ENCODE peak calls at places on chromosomes 1 and 21, in five cellular contexts. L, Q, C, H and E are unnamed samples.

GRCh38 chr1:220803401-220804201 is 16.9 kb downstream of the MTARC1 start:
- DNase-seq in Q (peak; percentile 61), L (peak; percentile 36), H (no peak), C (peak; percentile 33), E (peak; percentile 25)

GRCh38 chr1:67060811-67061218 is 6.9 kb upstream of the SLC35D1 start:
- DNase-seq in C (peak; percentile 60), Q (peak; percentile 44), H (no peak), L (peak; percentile 99), E (peak; percentile 54)

GRCh38 chr1:31751822-31752241 is 12.3 kb downstream of the ADGRB2 start:
- DNase-seq in Q (no peak), H (no peak), L (no peak), C (no peak), E (no peak)

GRCh38 chr1:29984544-29985375 is 738.6 kb downstream of the MATN1 start:
- DNase-seq in Q (no peak), H (peak; percentile 39), C (no peak), L (no peak), E (no peak)

GRCh38 chr1:237287876-237288517 is 246.0 kb downstream of the RYR2 start:
- DNase-seq in H (no peak), L (no peak), C (no peak), Q (no peak), E (no peak)

GRCh38 chr1:185917646-185918045 is 183.5 kb downstream of the HMCN1 start:
- DNase-seq in Q (peak; percentile 37), H (no peak), C (peak; percentile 14), L (peak; percentile 66), E (no peak)

GRCh38 chr1:89581859-89582258 is 51.1 kb upstream of the LRRC8C start:
- DNase-seq in H (no peak), C (no peak), Q (no peak), L (no peak), E (no peak)

GRCh38 chr1:183363967-183364366 is 54.2 kb downstream of the NMNAT2 start:
- DNase-seq in H (no peak), L (no peak), C (no peak), Q (no peak), E (no peak)

GRCh38 chr1:2115008-2115921 is 65.1 kb downstream of the PRKCZ start:
- DNase-seq in Q (no peak), C (no peak), H (no peak), L (no peak), E (no peak)
- TF ChIP-seq MAFK in Q (no peak), C (no peak), H (no peak), L (no peak), E (no peak)

GRCh38 chr1:13807213-13807612 is 107.2 kb downstream of the PRDM2 start:
- DNase-seq in L (no peak), Q (peak; percentile 70), H (peak; percentile 79), C (peak; percentile 22), E (peak; percentile 27)
- TF ChIP-seq MAFK in L (no peak), Q (no peak), H (no peak), C (no peak), E (no peak)

GRCh38 chr21:45959182-45959581 is 22.4 kb upstream of the COL6A1 start:
- DNase-seq in L (no peak), C (no peak), H (no peak), Q (no peak), E (no peak)
- TF ChIP-seq MAFK in L (no peak), C (no peak), H (no peak), Q (no peak), E (no peak)

GRCh38 chr1:117795190-117795589 is 134.2 kb downstream of the GDAP2 start:
- DNase-seq in H (no peak), Q (peak; percentile 22), L (peak; percentile 94), C (no peak), E (no peak)
- TF ChIP-seq MAFK in H (no peak), Q (no peak), L (peak; percentile 70), C (no peak), E (no peak)

GRCh38 chr1:162372159-162373071 is 4.2 kb downstream of the SPATA46 start:
- DNase-seq in L (no peak), Q (peak; percentile 91), H (no peak), C (no peak), E (no peak)
- TF ChIP-seq MAFK in L (no peak), Q (no peak), H (no peak), C (no peak), E (no peak)

GRCh38 chr1:13605159-13605558 is 21.5 kb downstream of the PDPN start:
- DNase-seq in Q (no peak), C (peak; percentile 13), L (peak; percentile 36), H (no peak), E (no peak)
- TF ChIP-seq MAFK in Q (no peak), C (no peak), L (no peak), H (no peak), E (no peak)